ENCODE peak calls at places on chromosomes 4 and X, in four cellular contexts. F, T, M and Z are unnamed samples. For H3K4me1, the result is how much of the 10 kb centered on the place peaks cover.

GRCh38 chrX:67415937-67416336 is 127.9 kb upstream of the AR start:
- DNase-seq in T (no peak), F (no peak), M (no peak), Z (no peak)

GRCh38 chr4:39526810-39527295 is 386 bp downstream of the UGDH start:
- DNase-seq in T (no peak), M (peak), F (no peak), Z (no peak)

GRCh38 chrX:16479206-16479869 is 170.6 kb upstream of the S100G start:
- DNase-seq in T (no peak), M (no peak), F (peak), Z (no peak)

GRCh38 chrX:1139101-1139500 is 73.3 kb downstream of the CRLF2 start:
- DNase-seq in F (no peak), T (no peak), M (no peak), Z (no peak)

GRCh38 chr4:76498550-76498949 is 63.5 kb downstream of the SHROOM3 start:
- DNase-seq in T (peak), F (no peak), M (no peak), Z (no peak)

GRCh38 chrX:149711545-149712236 is at the start of gene MAGEA11:
- DNase-seq in T (no peak), F (no peak), M (no peak), Z (no peak)

GRCh38 chrX:103831342-103831802 is 685 bp downstream of the RAB9B start:
- DNase-seq in M (no peak), T (no peak), F (peak), Z (peak)

GRCh38 chr4:20676773-20677172 is 23.5 kb upstream of the PACRGL start:
- DNase-seq in F (no peak), M (no peak), T (no peak), Z (no peak)

GRCh38 chrX:68432648-68433047 is 647 bp downstream of the OPHN1 start:
- DNase-seq in M (no peak), F (peak), T (no peak), Z (no peak)

GRCh38 chr4:30153427-30153826 is 566.7 kb upstream of the PCDH7 start:
- DNase-seq in T (no peak), F (no peak), M (no peak), Z (no peak)

GRCh38 chr4:68271851-68272756 is 26.6 kb upstream of the TMPRSS11B start:
- DNase-seq in F (peak), T (no peak), M (no peak), Z (no peak)

GRCh38 chr4:187478292-187479205 is 517.0 kb upstream of the ZFP42 start:
- DNase-seq in F (peak), M (no peak), T (no peak), Z (peak)

GRCh38 chr4:100311181-100311580 is 120.9 kb upstream of the DDIT4L start:
- DNase-seq in F (peak), T (no peak), M (no peak), Z (no peak)

GRCh38 chr4:183249854-183250253 is 70.2 kb downstream of the CLDN22 start:
- DNase-seq in T (peak), F (peak), M (no peak), Z (no peak)

GRCh38 chr4:106409901-106410889 is 41.6 kb upstream of the GIMD1 start:
- DNase-seq in F (no peak), T (no peak), M (no peak), Z (no peak)

GRCh38 chr4:159358226-159358625 is 255.3 kb downstream of the RAPGEF2 start:
- DNase-seq in M (no peak), T (no peak), F (no peak), Z (no peak)

GRCh38 chrX:36856849-36857248 is 151.3 kb upstream of the FAM47C start:
- DNase-seq in T (no peak), M (no peak), F (peak), Z (no peak)

GRCh38 chr4:37685211-37685725 is 908 bp downstream of the RELL1 start:
- DNase-seq in T (peak), F (no peak), M (peak), Z (peak)

GRCh38 chr4:16082424-16083216 is 1.2 kb downstream of the PROM1 start:
- DNase-seq in F (no peak), T (peak), M (no peak), Z (peak)

GRCh38 chr4:15920723-15921591 is 17.6 kb downstream of the FGFBP1 start:
- DNase-seq in F (peak), T (peak), M (no peak), Z (no peak)

GRCh38 chr4:78200004-78200403 is 142.9 kb downstream of the FRAS1 start:
- DNase-seq in M (no peak), T (no peak), F (no peak), Z (no peak)

GRCh38 chr4:153204247-153205027 is at the start of gene TRIM2:
- DNase-seq in M (peak), T (peak), F (no peak), Z (peak)

GRCh38 chr4:66943117-66943516 is 602.2 kb downstream of the CENPC start:
- DNase-seq in F (no peak), T (peak), M (no peak), Z (no peak)

GRCh38 chrX:30795981-30796958 is 92.8 kb downstream of the TAB3 start:
- DNase-seq in T (no peak), F (no peak), M (no peak), Z (no peak)

GRCh38 chr4:71472946-71473345 is 134.1 kb downstream of the SLC4A4 start:
- DNase-seq in M (no peak), T (no peak), F (peak), Z (no peak)

GRCh38 chr4:20761382-20761781 is 61.1 kb downstream of the PACRGL start:
- DNase-seq in M (no peak), T (no peak), F (no peak), Z (no peak)

GRCh38 chr4:140054861-140055260 is 99.1 kb downstream of the MAML3 start:
- DNase-seq in M (no peak), F (no peak), T (no peak), Z (no peak)

GRCh38 chr4:82043081-82043808 is 330.5 kb downstream of the HNRNPD start:
- DNase-seq in F (no peak), M (no peak), T (peak), Z (no peak)

GRCh38 chr4:170990989-170991589 is 822.1 kb upstream of the GALNTL6 start:
- DNase-seq in M (no peak), F (peak), T (peak), Z (no peak)

GRCh38 chrX:77597090-77597489 is 149.9 kb downstream of the FGF16 start:
- DNase-seq in M (no peak), F (peak), T (no peak), Z (no peak)

GRCh38 chrX:31181377-31182038 is 109.7 kb upstream of the FTHL17 start:
- DNase-seq in T (no peak), M (no peak), F (no peak), Z (no peak)

GRCh38 chrX:133943507-133943906 is 41.9 kb downstream of the GPC3 start:
- DNase-seq in M (no peak), F (no peak), T (no peak), Z (no peak)

GRCh38 chr4:8391972-8392371 is 48.6 kb downstream of the ACOX3 start:
- DNase-seq in T (peak), F (no peak), M (no peak), Z (peak)

GRCh38 chrX:71367396-71367795 is 1.2 kb downstream of the TAF1 start:
- DNase-seq in M (no peak), T (no peak), F (peak), Z (no peak)

GRCh38 chrX:21638311-21638710 is 19.8 kb downstream of the KLHL34 start:
- DNase-seq in T (no peak), F (no peak), M (no peak), Z (no peak)

GRCh38 chr4:89301003-89301402 is 6.6 kb downstream of the GPRIN3 start:
- DNase-seq in M (no peak), T (no peak), F (no peak), Z (no peak)
- H3K4me1 ChIP-seq in M (under half), T (half or more), F (half or more), Z (under half)

GRCh38 chr4:122232633-122233032 is 80.5 kb downstream of the BLTP1 start:
- DNase-seq in M (no peak), F (no peak), T (no peak), Z (no peak)

GRCh38 chr4:122224348-122224747 is 72.2 kb downstream of the BLTP1 start:
- DNase-seq in T (no peak), F (peak), M (no peak), Z (no peak)

GRCh38 chr4:122227202-122227601 is 75.1 kb downstream of the BLTP1 start:
- DNase-seq in F (no peak), T (no peak), M (no peak), Z (no peak)

GRCh38 chr4:122234686-122235085 is 82.6 kb downstream of the BLTP1 start:
- DNase-seq in M (no peak), F (no peak), T (no peak), Z (no peak)

GRCh38 chr4:122229857-122230256 is 77.7 kb downstream of the BLTP1 start:
- DNase-seq in M (no peak), F (no peak), T (no peak), Z (no peak)
- TF ChIP-seq CTCF in M (peak), F (no peak), T (no peak), Z (no peak)

GRCh38 chr4:151195801-151196200 is 81.2 kb upstream of the PRSS48 start:
- DNase-seq in F (peak), T (no peak), M (no peak), Z (no peak)
- H3K27ac ChIP-seq in F (no peak), T (no peak), M (no peak), Z (peak)

GRCh38 chr4:102824398-102824797 is 3.0 kb downstream of the UBE2D3 start:
- DNase-seq in F (no peak), M (no peak), T (no peak), Z (no peak)
- H3K4me1 ChIP-seq in F (half or more), M (under half), T (half or more), Z (half or more)